ENCODE peak calls at places on chromosomes 2 and 18, in ten cellular contexts. One of them, this sample, is unnamed.

GRCh38 chr2:203909192-203909945 is 27.2 kb upstream of the ICOS start:
- DNase-seq in B cell: no peak
- DNase-seq in NCI-H460: peak
- DNase-seq in activated naive CD8-positive, alpha-beta T cell treated with anti-CD3 and anti-CD28 coated beads, Interleukin-2, amount 10 ng/mL, durations not matched to agents 7 days and 5 days: no peak
- DNase-seq in stromal cell of bone marrow: peak
- DNase-seq in AG04450: peak
- DNase-seq in globus pallidus: peak
- DNase-seq in ecto neural progenitor cell: no peak
- DNase-seq in NCI-H2029 treated with DMSO at 0.1 percent for 48 hours: no peak
- DNase-seq in mammary epithelial cell: peak
- DNase-seq in this sample: peak

GRCh38 chr2:219509780-219510511 is 4.3 kb upstream of the ASIC4 start:
- DNase-seq in B cell: peak
- DNase-seq in NCI-H460: peak
- DNase-seq in activated naive CD8-positive, alpha-beta T cell treated with anti-CD3 and anti-CD28 coated beads, Interleukin-2, amount 10 ng/mL, durations not matched to agents 7 days and 5 days: no peak
- DNase-seq in stromal cell of bone marrow: no peak
- DNase-seq in AG04450: no peak
- DNase-seq in globus pallidus: peak
- DNase-seq in ecto neural progenitor cell: peak
- DNase-seq in NCI-H2029 treated with DMSO at 0.1 percent for 48 hours: no peak
- DNase-seq in mammary epithelial cell: no peak
- DNase-seq in this sample: peak

GRCh38 chr18:59155140-59155539 is 15.5 kb downstream of the SEC11C start:
- DNase-seq in B cell: no peak
- DNase-seq in NCI-H460: no peak
- DNase-seq in activated naive CD8-positive, alpha-beta T cell treated with anti-CD3 and anti-CD28 coated beads, Interleukin-2, amount 10 ng/mL, durations not matched to agents 7 days and 5 days: no peak
- DNase-seq in stromal cell of bone marrow: peak
- DNase-seq in AG04450: peak
- DNase-seq in globus pallidus: peak
- DNase-seq in ecto neural progenitor cell: no peak
- DNase-seq in NCI-H2029 treated with DMSO at 0.1 percent for 48 hours: no peak
- DNase-seq in mammary epithelial cell: peak
- DNase-seq in this sample: peak

GRCh38 chr2:7773362-7773973 is 856.3 kb downstream of the RNF144A start:
- DNase-seq in B cell: no peak
- DNase-seq in NCI-H460: no peak
- DNase-seq in activated naive CD8-positive, alpha-beta T cell treated with anti-CD3 and anti-CD28 coated beads, Interleukin-2, amount 10 ng/mL, durations not matched to agents 7 days and 5 days: no peak
- DNase-seq in stromal cell of bone marrow: no peak
- DNase-seq in AG04450: no peak
- DNase-seq in globus pallidus: no peak
- DNase-seq in ecto neural progenitor cell: no peak
- DNase-seq in NCI-H2029 treated with DMSO at 0.1 percent for 48 hours: no peak
- DNase-seq in mammary epithelial cell: peak
- DNase-seq in this sample: no peak

GRCh38 chr2:10353931-10354330 is 51.2 kb downstream of the HPCAL1 start:
- DNase-seq in B cell: no peak
- DNase-seq in NCI-H460: no peak
- DNase-seq in activated naive CD8-positive, alpha-beta T cell treated with anti-CD3 and anti-CD28 coated beads, Interleukin-2, amount 10 ng/mL, durations not matched to agents 7 days and 5 days: no peak
- DNase-seq in stromal cell of bone marrow: no peak
- DNase-seq in AG04450: no peak
- DNase-seq in globus pallidus: no peak
- DNase-seq in ecto neural progenitor cell: no peak
- DNase-seq in NCI-H2029 treated with DMSO at 0.1 percent for 48 hours: no peak
- DNase-seq in mammary epithelial cell: no peak
- DNase-seq in this sample: no peak

GRCh38 chr2:177466337-177467195 is 74.0 kb downstream of the AGPS start:
- DNase-seq in B cell: no peak
- DNase-seq in NCI-H460: no peak
- DNase-seq in activated naive CD8-positive, alpha-beta T cell treated with anti-CD3 and anti-CD28 coated beads, Interleukin-2, amount 10 ng/mL, durations not matched to agents 7 days and 5 days: no peak
- DNase-seq in stromal cell of bone marrow: no peak
- DNase-seq in AG04450: no peak
- DNase-seq in globus pallidus: no peak
- DNase-seq in ecto neural progenitor cell: no peak
- DNase-seq in NCI-H2029 treated with DMSO at 0.1 percent for 48 hours: no peak
- DNase-seq in mammary epithelial cell: no peak
- DNase-seq in this sample: peak

GRCh38 chr2:106990307-106990706 is 104.3 kb upstream of the ST6GAL2 start:
- DNase-seq in B cell: no peak
- DNase-seq in NCI-H460: no peak
- DNase-seq in activated naive CD8-positive, alpha-beta T cell treated with anti-CD3 and anti-CD28 coated beads, Interleukin-2, amount 10 ng/mL, durations not matched to agents 7 days and 5 days: no peak
- DNase-seq in stromal cell of bone marrow: peak
- DNase-seq in AG04450: peak
- DNase-seq in globus pallidus: no peak
- DNase-seq in ecto neural progenitor cell: no peak
- DNase-seq in NCI-H2029 treated with DMSO at 0.1 percent for 48 hours: no peak
- DNase-seq in mammary epithelial cell: no peak
- DNase-seq in this sample: no peak

GRCh38 chr2:229598227-229598626 is 116.1 kb downstream of the DNER start:
- DNase-seq in B cell: no peak
- DNase-seq in NCI-H460: no peak
- DNase-seq in activated naive CD8-positive, alpha-beta T cell treated with anti-CD3 and anti-CD28 coated beads, Interleukin-2, amount 10 ng/mL, durations not matched to agents 7 days and 5 days: no peak
- DNase-seq in stromal cell of bone marrow: no peak
- DNase-seq in AG04450: no peak
- DNase-seq in globus pallidus: no peak
- DNase-seq in ecto neural progenitor cell: no peak
- DNase-seq in NCI-H2029 treated with DMSO at 0.1 percent for 48 hours: no peak
- DNase-seq in mammary epithelial cell: peak
- DNase-seq in this sample: no peak

GRCh38 chr2:145394181-145394580 is 874.3 kb upstream of the ZEB2 start:
- DNase-seq in B cell: no peak
- DNase-seq in NCI-H460: no peak
- DNase-seq in activated naive CD8-positive, alpha-beta T cell treated with anti-CD3 and anti-CD28 coated beads, Interleukin-2, amount 10 ng/mL, durations not matched to agents 7 days and 5 days: no peak
- DNase-seq in stromal cell of bone marrow: no peak
- DNase-seq in AG04450: no peak
- DNase-seq in globus pallidus: no peak
- DNase-seq in ecto neural progenitor cell: no peak
- DNase-seq in NCI-H2029 treated with DMSO at 0.1 percent for 48 hours: no peak
- DNase-seq in mammary epithelial cell: no peak
- DNase-seq in this sample: no peak

GRCh38 chr2:58484201-58484600 is 243.1 kb upstream of the FANCL start:
- DNase-seq in B cell: no peak
- DNase-seq in NCI-H460: no peak
- DNase-seq in activated naive CD8-positive, alpha-beta T cell treated with anti-CD3 and anti-CD28 coated beads, Interleukin-2, amount 10 ng/mL, durations not matched to agents 7 days and 5 days: no peak
- DNase-seq in stromal cell of bone marrow: peak
- DNase-seq in AG04450: no peak
- DNase-seq in globus pallidus: no peak
- DNase-seq in ecto neural progenitor cell: no peak
- DNase-seq in NCI-H2029 treated with DMSO at 0.1 percent for 48 hours: no peak
- DNase-seq in mammary epithelial cell: peak
- DNase-seq in this sample: peak

GRCh38 chr18:79615091-79615490 is 64.5 kb upstream of the CTDP1 start:
- DNase-seq in B cell: no peak
- DNase-seq in NCI-H460: no peak
- DNase-seq in activated naive CD8-positive, alpha-beta T cell treated with anti-CD3 and anti-CD28 coated beads, Interleukin-2, amount 10 ng/mL, durations not matched to agents 7 days and 5 days: no peak
- DNase-seq in stromal cell of bone marrow: no peak
- DNase-seq in AG04450: no peak
- DNase-seq in globus pallidus: no peak
- DNase-seq in ecto neural progenitor cell: no peak
- DNase-seq in NCI-H2029 treated with DMSO at 0.1 percent for 48 hours: no peak
- DNase-seq in mammary epithelial cell: no peak
- DNase-seq in this sample: no peak

GRCh38 chr2:40432916-40433315 is 19.0 kb downstream of the SLC8A1 start:
- DNase-seq in B cell: no peak
- DNase-seq in NCI-H460: no peak
- DNase-seq in activated naive CD8-positive, alpha-beta T cell treated with anti-CD3 and anti-CD28 coated beads, Interleukin-2, amount 10 ng/mL, durations not matched to agents 7 days and 5 days: no peak
- DNase-seq in stromal cell of bone marrow: no peak
- DNase-seq in AG04450: no peak
- DNase-seq in globus pallidus: no peak
- DNase-seq in ecto neural progenitor cell: no peak
- DNase-seq in NCI-H2029 treated with DMSO at 0.1 percent for 48 hours: no peak
- DNase-seq in mammary epithelial cell: no peak
- DNase-seq in this sample: no peak

GRCh38 chr2:63882395-63883130 is 40.9 kb downstream of the UGP2 start:
- DNase-seq in B cell: no peak
- DNase-seq in NCI-H460: no peak
- DNase-seq in activated naive CD8-positive, alpha-beta T cell treated with anti-CD3 and anti-CD28 coated beads, Interleukin-2, amount 10 ng/mL, durations not matched to agents 7 days and 5 days: no peak
- DNase-seq in stromal cell of bone marrow: no peak
- DNase-seq in AG04450: no peak
- DNase-seq in globus pallidus: no peak
- DNase-seq in ecto neural progenitor cell: no peak
- DNase-seq in NCI-H2029 treated with DMSO at 0.1 percent for 48 hours: no peak
- DNase-seq in mammary epithelial cell: no peak
- DNase-seq in this sample: no peak

GRCh38 chr18:2846241-2846637 is 567 bp upstream of the EMILIN2 start:
- DNase-seq in B cell: no peak
- DNase-seq in NCI-H460: no peak
- DNase-seq in activated naive CD8-positive, alpha-beta T cell treated with anti-CD3 and anti-CD28 coated beads, Interleukin-2, amount 10 ng/mL, durations not matched to agents 7 days and 5 days: no peak
- DNase-seq in stromal cell of bone marrow: no peak
- DNase-seq in AG04450: no peak
- DNase-seq in globus pallidus: no peak
- DNase-seq in ecto neural progenitor cell: peak
- DNase-seq in NCI-H2029 treated with DMSO at 0.1 percent for 48 hours: no peak
- DNase-seq in mammary epithelial cell: no peak
- DNase-seq in this sample: peak

GRCh38 chr2:105142239-105142638 is 99.3 kb upstream of the GPR45 start:
- DNase-seq in B cell: no peak
- DNase-seq in NCI-H460: no peak
- DNase-seq in activated naive CD8-positive, alpha-beta T cell treated with anti-CD3 and anti-CD28 coated beads, Interleukin-2, amount 10 ng/mL, durations not matched to agents 7 days and 5 days: no peak
- DNase-seq in stromal cell of bone marrow: no peak
- DNase-seq in AG04450: no peak
- DNase-seq in globus pallidus: no peak
- DNase-seq in ecto neural progenitor cell: no peak
- DNase-seq in NCI-H2029 treated with DMSO at 0.1 percent for 48 hours: no peak
- DNase-seq in mammary epithelial cell: no peak
- DNase-seq in this sample: no peak

GRCh38 chr2:25339121-25339738 is 2.5 kb downstream of the DNMT3A start:
- DNase-seq in B cell: no peak
- DNase-seq in NCI-H460: no peak
- DNase-seq in activated naive CD8-positive, alpha-beta T cell treated with anti-CD3 and anti-CD28 coated beads, Interleukin-2, amount 10 ng/mL, durations not matched to agents 7 days and 5 days: no peak
- DNase-seq in stromal cell of bone marrow: no peak
- DNase-seq in AG04450: no peak
- DNase-seq in globus pallidus: no peak
- DNase-seq in ecto neural progenitor cell: no peak
- DNase-seq in NCI-H2029 treated with DMSO at 0.1 percent for 48 hours: no peak
- DNase-seq in mammary epithelial cell: no peak
- DNase-seq in this sample: no peak

GRCh38 chr18:49520661-49521145 is 33.7 kb upstream of the C18orf32 start:
- DNase-seq in B cell: no peak
- DNase-seq in NCI-H460: no peak
- DNase-seq in activated naive CD8-positive, alpha-beta T cell treated with anti-CD3 and anti-CD28 coated beads, Interleukin-2, amount 10 ng/mL, durations not matched to agents 7 days and 5 days: no peak
- DNase-seq in stromal cell of bone marrow: no peak
- DNase-seq in AG04450: no peak
- DNase-seq in globus pallidus: no peak
- DNase-seq in ecto neural progenitor cell: no peak
- DNase-seq in NCI-H2029 treated with DMSO at 0.1 percent for 48 hours: peak
- DNase-seq in mammary epithelial cell: peak
- DNase-seq in this sample: no peak

GRCh38 chr2:219228026-219228744 is 1.3 kb downstream of the ATG9A start:
- DNase-seq in B cell: no peak
- DNase-seq in NCI-H460: no peak
- DNase-seq in activated naive CD8-positive, alpha-beta T cell treated with anti-CD3 and anti-CD28 coated beads, Interleukin-2, amount 10 ng/mL, durations not matched to agents 7 days and 5 days: no peak
- DNase-seq in stromal cell of bone marrow: no peak
- DNase-seq in AG04450: no peak
- DNase-seq in globus pallidus: no peak
- DNase-seq in ecto neural progenitor cell: no peak
- DNase-seq in NCI-H2029 treated with DMSO at 0.1 percent for 48 hours: no peak
- DNase-seq in mammary epithelial cell: peak
- DNase-seq in this sample: no peak

GRCh38 chr2:227147023-227147422 is 17.0 kb downstream of the COL4A4 start:
- DNase-seq in B cell: no peak
- DNase-seq in NCI-H460: no peak
- DNase-seq in activated naive CD8-positive, alpha-beta T cell treated with anti-CD3 and anti-CD28 coated beads, Interleukin-2, amount 10 ng/mL, durations not matched to agents 7 days and 5 days: no peak
- DNase-seq in stromal cell of bone marrow: peak
- DNase-seq in AG04450: no peak
- DNase-seq in globus pallidus: no peak
- DNase-seq in ecto neural progenitor cell: no peak
- DNase-seq in NCI-H2029 treated with DMSO at 0.1 percent for 48 hours: no peak
- DNase-seq in mammary epithelial cell: no peak
- DNase-seq in this sample: no peak

GRCh38 chr2:30949435-30949834 is 142.2 kb upstream of the CAPN13 start:
- DNase-seq in B cell: no peak
- DNase-seq in NCI-H460: no peak
- DNase-seq in activated naive CD8-positive, alpha-beta T cell treated with anti-CD3 and anti-CD28 coated beads, Interleukin-2, amount 10 ng/mL, durations not matched to agents 7 days and 5 days: no peak
- DNase-seq in stromal cell of bone marrow: no peak
- DNase-seq in AG04450: no peak
- DNase-seq in globus pallidus: no peak
- DNase-seq in ecto neural progenitor cell: no peak
- DNase-seq in NCI-H2029 treated with DMSO at 0.1 percent for 48 hours: no peak
- DNase-seq in mammary epithelial cell: no peak
- DNase-seq in this sample: no peak

GRCh38 chr2:132392211-132392610 is 24.4 kb upstream of the GPR39 start:
- DNase-seq in B cell: no peak
- DNase-seq in NCI-H460: no peak
- DNase-seq in activated naive CD8-positive, alpha-beta T cell treated with anti-CD3 and anti-CD28 coated beads, Interleukin-2, amount 10 ng/mL, durations not matched to agents 7 days and 5 days: no peak
- DNase-seq in stromal cell of bone marrow: no peak
- DNase-seq in AG04450: no peak
- DNase-seq in globus pallidus: no peak
- DNase-seq in ecto neural progenitor cell: no peak
- DNase-seq in NCI-H2029 treated with DMSO at 0.1 percent for 48 hours: no peak
- DNase-seq in mammary epithelial cell: no peak
- DNase-seq in this sample: no peak

GRCh38 chr2:26914286-26914962 is 56.0 kb upstream of the MAPRE3 start:
- DNase-seq in B cell: no peak
- DNase-seq in NCI-H460: no peak
- DNase-seq in activated naive CD8-positive, alpha-beta T cell treated with anti-CD3 and anti-CD28 coated beads, Interleukin-2, amount 10 ng/mL, durations not matched to agents 7 days and 5 days: no peak
- DNase-seq in stromal cell of bone marrow: no peak
- DNase-seq in AG04450: no peak
- DNase-seq in globus pallidus: no peak
- DNase-seq in ecto neural progenitor cell: peak
- DNase-seq in NCI-H2029 treated with DMSO at 0.1 percent for 48 hours: no peak
- DNase-seq in mammary epithelial cell: no peak
- DNase-seq in this sample: no peak

GRCh38 chr2:189409647-189410046 is 31.6 kb upstream of the WDR75 start:
- DNase-seq in B cell: no peak
- DNase-seq in NCI-H460: no peak
- DNase-seq in activated naive CD8-positive, alpha-beta T cell treated with anti-CD3 and anti-CD28 coated beads, Interleukin-2, amount 10 ng/mL, durations not matched to agents 7 days and 5 days: no peak
- DNase-seq in stromal cell of bone marrow: no peak
- DNase-seq in AG04450: no peak
- DNase-seq in globus pallidus: no peak
- DNase-seq in ecto neural progenitor cell: no peak
- DNase-seq in NCI-H2029 treated with DMSO at 0.1 percent for 48 hours: no peak
- DNase-seq in mammary epithelial cell: no peak
- DNase-seq in this sample: no peak

GRCh38 chr18:36454848-36455458 is 157.4 kb downstream of the FHOD3 start:
- DNase-seq in B cell: no peak
- DNase-seq in NCI-H460: no peak
- DNase-seq in activated naive CD8-positive, alpha-beta T cell treated with anti-CD3 and anti-CD28 coated beads, Interleukin-2, amount 10 ng/mL, durations not matched to agents 7 days and 5 days: no peak
- DNase-seq in stromal cell of bone marrow: no peak
- DNase-seq in AG04450: no peak
- DNase-seq in globus pallidus: no peak
- DNase-seq in ecto neural progenitor cell: no peak
- DNase-seq in NCI-H2029 treated with DMSO at 0.1 percent for 48 hours: peak
- DNase-seq in mammary epithelial cell: no peak
- DNase-seq in this sample: no peak

This sample was measured in HTR-8/SVneo.